ENCODE peak calls at places on chromosome 11, in six cellular contexts. H is hepatocyte, N is PC-3, R is DND-41, A is fibroblast of lung, F is mesendoderm. X is an unnamed sample.

GRCh38 chr11:130145975-130146776 is 13.4 kb upstream of the ST14 start:
- DNase-seq in H (peak; percentile 89), N (peak; percentile 99), F (peak; percentile 95), A (no peak), R (no peak), X (peak; percentile 91)

GRCh38 chr11:36363361-36364272 is 67.5 kb downstream of the PRR5L start:
- DNase-seq in F (peak; percentile 78), N (no peak), A (no peak), H (peak; percentile 37), R (no peak), X (peak; percentile 10)

GRCh38 chr11:1125803-1126202 is 31.9 kb upstream of the MUC5AC start:
- DNase-seq in N (no peak), H (no peak), R (no peak), F (no peak), A (no peak), X (no peak)

GRCh38 chr11:46353706-46354105 is 6.4 kb downstream of the DGKZ start:
- DNase-seq in H (no peak), R (peak; percentile 40), F (no peak), N (no peak), A (no peak), X (no peak)

GRCh38 chr11:72111300-72111699 is 1.2 kb downstream of the ANAPC15 start:
- DNase-seq in R (no peak), H (no peak), N (no peak), F (no peak), A (no peak), X (no peak)

GRCh38 chr11:101446726-101447125 is 137.1 kb downstream of the TRPC6 start:
- DNase-seq in H (no peak), F (no peak), A (no peak), N (no peak), R (no peak), X (no peak)

GRCh38 chr11:70073881-70074371 is 4.2 kb upstream of the ANO1 start:
- DNase-seq in R (no peak), A (no peak), F (peak; percentile 42), N (peak; percentile 57), H (no peak), X (no peak)

GRCh38 chr11:79864882-79865281 is 424.1 kb upstream of the TENM4 start:
- DNase-seq in H (peak; percentile 31), A (no peak), F (no peak), N (peak; percentile 55), R (no peak), X (no peak)

GRCh38 chr11:90775573-90776165 is 552.8 kb upstream of the CHORDC1 start:
- DNase-seq in R (no peak), N (no peak), F (no peak), H (no peak), A (no peak), X (no peak)

GRCh38 chr11:75831915-75832502 is 17.0 kb downstream of the UVRAG start:
- DNase-seq in H (no peak), R (no peak), N (no peak), A (no peak), F (no peak), X (no peak)

GRCh38 chr11:132100583-132100982 is 730.2 kb downstream of the NTM start:
- DNase-seq in F (no peak), N (no peak), H (no peak), R (no peak), A (no peak), X (no peak)

GRCh38 chr11:30143098-30143705 is 87.6 kb upstream of the FSHB start:
- DNase-seq in H (peak; percentile 51), A (peak; percentile 17), F (peak; percentile 67), R (peak; percentile 5), N (peak; percentile 68), X (peak; percentile 54)

GRCh38 chr11:6320411-6321207 is at the start of gene CAVIN3:
- DNase-seq in H (peak; percentile 84), N (peak; percentile 15), A (peak; percentile 93), R (no peak), F (peak; percentile 91), X (no peak)

GRCh38 chr11:117950320-117950719 is 21.1 kb upstream of the TMPRSS13 start:
- DNase-seq in F (peak; percentile 46), N (peak; percentile 18), A (no peak), H (no peak), R (peak; percentile 85), X (peak; percentile 38)

DNA sequence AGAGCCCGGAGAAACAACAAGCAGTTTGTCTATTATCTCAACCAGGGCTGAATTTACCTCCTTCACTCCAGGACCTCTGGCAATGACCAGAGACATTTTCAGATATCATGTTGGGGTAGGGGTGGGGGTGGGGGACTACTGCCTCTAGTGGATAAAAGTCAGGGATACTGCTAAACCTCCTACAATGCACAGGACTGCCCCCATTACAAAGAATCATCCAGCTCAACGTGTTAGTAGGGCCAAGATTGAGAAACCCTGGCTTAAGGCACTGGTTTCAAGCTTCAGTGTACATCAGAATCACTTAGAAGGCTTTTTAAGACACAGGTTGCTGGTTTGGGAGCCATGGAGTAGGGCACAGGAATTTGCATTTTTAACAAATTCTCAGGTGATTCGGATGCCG is 124.0 kb downstream of the APIP start:
- DNase-seq in H (no peak), F (peak; percentile 44), N (no peak), A (no peak), R (no peak), X (no peak)
- H3K4me3 ChIP-seq in H (no peak overlapping the region), F (no peak overlapping the region), N (no peak overlapping the region), A (no peak overlapping the region), R (no peak overlapping the region), X (peak overlapping the region; percentile 16)

GRCh38 chr11:110710520-110711381 is 1.5 kb downstream of the ARHGAP20 start:
- DNase-seq in F (peak; percentile 26), A (peak; percentile 43), H (peak; percentile 28), N (no peak), R (no peak), X (no peak)

GRCh38 chr11:110713469-110713776 is 1.2 kb upstream of the ARHGAP20 start:
- DNase-seq in R (no peak), F (no peak), H (no peak), N (no peak), A (no peak), X (no peak)

GRCh38 chr11:110711448-110711775 is 825 bp downstream of the ARHGAP20 start:
- DNase-seq in F (no peak), N (no peak), A (no peak), R (no peak), H (no peak), X (no peak)

GRCh38 chr11:110712643-110713468 is 619 bp upstream of the ARHGAP20 start:
- DNase-seq in N (no peak), F (peak; percentile 42), R (no peak), H (peak; percentile 44), A (peak; percentile 75), X (no peak)

DNA sequence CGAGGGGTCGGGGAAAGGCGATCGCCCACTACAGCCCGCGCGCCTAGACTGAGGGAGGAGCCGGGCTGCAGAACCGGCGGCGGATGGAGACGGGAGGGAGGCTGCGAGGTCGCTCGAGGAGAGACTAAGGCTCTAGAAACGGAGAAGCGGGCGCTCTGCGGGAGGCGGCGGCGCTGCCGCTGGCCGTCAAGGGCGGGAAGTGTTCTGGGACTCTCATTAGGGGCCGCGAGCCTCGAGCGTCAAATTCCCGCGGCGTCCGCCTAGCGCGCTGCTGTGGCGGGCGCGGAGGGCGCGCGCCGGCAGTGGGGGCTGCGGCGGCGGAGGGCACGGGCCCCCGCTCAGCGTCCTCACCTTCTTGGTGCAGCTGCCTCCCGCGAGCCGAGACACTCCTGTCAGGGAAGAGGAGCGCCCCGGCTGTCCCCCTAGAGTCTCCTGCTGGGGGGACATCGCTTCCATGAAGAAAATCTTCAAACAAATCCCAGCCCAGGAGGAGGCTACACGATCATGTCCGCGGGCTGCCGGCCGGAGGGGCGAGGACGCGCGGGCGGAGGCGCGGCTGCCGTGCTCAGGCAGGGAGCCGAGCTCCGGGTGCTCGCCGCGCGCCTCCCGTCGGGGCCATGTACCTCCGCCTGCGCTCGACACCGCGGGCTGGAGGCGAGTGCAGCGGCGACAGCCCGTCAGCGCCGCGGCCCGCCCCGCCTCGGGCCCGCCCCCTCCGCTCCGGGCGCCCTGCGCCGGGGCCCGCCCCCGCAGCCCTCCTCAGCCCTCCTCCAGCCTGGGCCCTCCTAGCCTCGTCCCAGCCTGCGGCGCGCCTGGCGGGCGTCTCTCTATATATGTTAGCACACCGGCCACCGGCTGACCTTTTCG is at the start of gene ARHGAP20:
- DNase-seq in A (peak; percentile 64), N (peak; percentile 12), H (peak; percentile 87), R (no peak), F (peak; percentile 75), X (peak; percentile 88)
- H3K4me2 ChIP-seq in A (peak within 1 kb of the TSS; percentile 84), N (peak within 1 kb of the TSS; percentile 69), H (peak within 1 kb of the TSS; percentile 98), R (no peak within 1 kb of the TSS), F (peak within 1 kb of the TSS; percentile 91), X (peak within 1 kb of the TSS; percentile 99)

GRCh38 chr11:65867284-65868071 is 5.1 kb downstream of the EFEMP2 start:
- DNase-seq in H (no peak), A (no peak), R (peak; percentile 54), F (peak; percentile 62), N (no peak), X (no peak)

GRCh38 chr11:65865550-65866172 is 5.4 kb downstream of the MUS81 start:
- DNase-seq in N (no peak), A (no peak), F (no peak), R (no peak), H (no peak), X (no peak)

GRCh38 chr11:65868076-65868667 is 4.4 kb downstream of the EFEMP2 start:
- DNase-seq in F (peak; percentile 84), N (no peak), A (no peak), H (no peak), R (peak; percentile 52), X (no peak)

GRCh38 chr11:65864758-65865471 is 4.7 kb downstream of the MUS81 start:
- DNase-seq in N (no peak), A (no peak), R (no peak), H (no peak), F (no peak), X (no peak)

DNA sequence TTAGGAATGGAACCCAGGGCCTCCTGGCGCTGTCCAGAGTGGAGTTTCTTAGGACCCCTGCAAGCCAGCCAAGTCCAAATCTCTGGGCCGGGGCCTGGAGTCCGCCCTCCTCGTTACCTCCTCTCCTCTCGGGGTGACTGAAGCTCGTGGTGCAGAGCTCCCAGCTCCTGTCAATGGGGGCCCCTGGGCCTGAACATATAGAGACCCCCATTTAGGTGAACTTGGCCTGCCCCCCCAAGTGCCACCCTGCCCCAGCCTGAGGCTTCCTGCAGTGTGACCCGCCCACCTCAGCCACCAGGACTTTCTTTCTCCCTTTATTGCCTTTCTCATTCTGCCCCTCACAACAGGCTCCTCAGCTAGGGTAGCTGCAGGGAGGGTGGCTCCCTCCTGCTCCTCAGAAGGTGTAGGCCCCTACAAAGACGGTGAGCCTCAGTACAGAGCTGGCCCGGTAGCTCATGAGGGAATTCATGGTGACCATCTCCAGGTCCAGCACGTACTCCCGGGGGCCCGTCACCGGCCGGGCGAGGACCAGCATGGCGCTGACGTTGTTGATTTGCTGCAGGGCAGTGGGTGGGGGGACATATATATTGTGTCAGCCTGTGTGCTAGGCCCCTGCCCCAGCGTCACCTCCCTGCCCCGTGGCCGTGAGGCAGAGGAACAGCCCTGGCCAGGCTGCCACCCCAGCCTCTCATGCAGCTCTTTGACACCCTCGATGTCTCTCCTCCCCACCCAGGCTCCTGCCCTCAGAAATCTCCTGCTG is 5.9 kb downstream of the EFEMP2 start:
- DNase-seq in N (no peak), R (no peak), A (no peak), H (no peak), F (no peak), X (no peak)
- H3K4me3 ChIP-seq in N (no peak overlapping the region), R (no peak overlapping the region), A (no peak overlapping the region), H (no peak overlapping the region), F (no peak overlapping the region), X (no peak overlapping the region)

DNA sequence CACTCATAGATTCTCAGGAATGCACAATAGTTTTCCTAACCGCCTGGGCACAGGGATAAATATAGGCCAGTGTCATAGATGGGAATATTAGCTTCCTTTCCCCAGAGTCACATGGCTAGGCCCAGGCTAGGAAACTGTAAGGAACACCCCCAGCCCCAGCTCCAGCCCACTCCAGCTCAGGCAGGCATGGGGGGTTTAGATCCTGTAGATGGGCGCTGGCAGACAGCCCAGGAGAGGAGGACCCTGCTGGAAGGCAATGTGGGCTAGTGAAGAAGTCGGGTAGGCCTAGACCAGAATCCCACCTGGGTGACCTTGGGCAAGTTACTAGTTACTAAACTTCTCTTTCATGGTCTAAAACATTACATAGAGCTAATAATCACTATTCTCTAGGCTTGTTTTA is 51.3 kb downstream of the IRAG1 start:
- DNase-seq in R (no peak), A (no peak), H (no peak), F (no peak), N (no peak), X (no peak)
- H3K4me2 ChIP-seq in R (no peak overlapping the region), A (no peak overlapping the region), H (no peak overlapping the region), F (no peak overlapping the region), N (no peak overlapping the region), X (no peak overlapping the region)

X was measured in MM.1S.